ENCODE peak calls at places on chromosomes 6 and 20, in six cellular contexts. T is T-helper 2 cell; C is NCI-H1436 treated with DMSO at 0.1 percent for 48 hours; O is stimulated activated CD4-positive, alpha-beta T cell treated with anti-CD3 and anti-CD28 coated beads, Interleukin-1b, Interleukin-23, amount 100 ng/mL, for 1 hour; V is Caki2; X is GM04504. U is an unnamed sample.
A peak's percentile ranks its signal among the peaks of the same experiment; 100 is the strongest.

GRCh38 chr6:110878751-110879539 is 4.4 kb downstream of the AMD1 start:
- DNase-seq in T (no peak), C (no peak), O (no peak), V (peak; percentile 47), X (no peak), U (no peak)

GRCh38 chr6:308307-308706 is 16.0 kb downstream of the DUSP22 start:
- DNase-seq in T (no peak), C (no peak), O (no peak), V (peak; percentile 35), X (no peak), U (no peak)

GRCh38 chr6:15246217-15247211 is 645 bp downstream of the JARID2 start:
- DNase-seq in T (peak; percentile 30), C (no peak), O (no peak), V (peak; percentile 12), X (no peak), U (no peak)

GRCh38 chr6:150406948-150407347 is 38.1 kb downstream of the IYD start:
- DNase-seq in T (no peak), C (no peak), O (no peak), V (no peak), X (no peak), U (no peak)

GRCh38 chr20:33291830-33292355 is 8.9 kb downstream of the BPIFB1 start:
- DNase-seq in T (peak; percentile 47), C (no peak), O (peak; percentile 23), V (peak; percentile 33), X (no peak), U (no peak)

GRCh38 chr6:69894578-69895347 is 28.4 kb downstream of the COL19A1 start:
- DNase-seq in T (no peak), C (no peak), O (no peak), V (no peak), X (peak; percentile 41), U (no peak)

GRCh38 chr20:17471606-17472187 is 59.5 kb downstream of the BFSP1 start:
- DNase-seq in T (no peak), C (peak; percentile 17), O (no peak), V (no peak), X (no peak), U (no peak)

GRCh38 chr6:147304016-147304415 is 99.8 kb downstream of the STXBP5 start:
- DNase-seq in T (no peak), C (no peak), O (no peak), V (no peak), X (no peak), U (no peak)

GRCh38 chr6:11727995-11728961 is 50.3 kb downstream of the ADTRP start:
- DNase-seq in T (no peak), C (no peak), O (no peak), V (no peak), X (no peak), U (no peak)

GRCh38 chr6:2546941-2547716 is 203.6 kb downstream of the MYLK4 start:
- DNase-seq in T (no peak), C (no peak), O (no peak), V (no peak), X (no peak), U (no peak)

GRCh38 chr6:31734703-31735500 is 1.4 kb downstream of the CLIC1 start:
- DNase-seq in T (peak; percentile 41), C (no peak), O (no peak), V (peak; percentile 85), X (peak; percentile 51), U (no peak)

GRCh38 chr20:49659096-49659495 is 54.6 kb downstream of the B4GALT5 start:
- DNase-seq in T (no peak), C (no peak), O (no peak), V (no peak), X (no peak), U (no peak)

GRCh38 chr6:85081102-85081501 is 316.7 kb upstream of the TBX18 start:
- DNase-seq in T (no peak), C (no peak), O (no peak), V (no peak), X (no peak), U (no peak)

GRCh38 chr6:15327271-15327670 is 81.4 kb downstream of the JARID2 start:
- DNase-seq in T (peak; percentile 6), C (no peak), O (no peak), V (no peak), X (no peak), U (no peak)

GRCh38 chr6:137870286-137870685 is 3.2 kb downstream of the TNFAIP3 start:
- DNase-seq in T (no peak), C (no peak), O (no peak), V (no peak), X (no peak), U (no peak)